ENCODE peak calls at places on chromosome 22, in ten cellular contexts. One of them, this sample, is unnamed.

GRCh38 chr22:37520754-37521153 is 1.5 kb upstream of the CARD10 start:
- DNase-seq in AG09309: no peak
- DNase-seq in HCT116: no peak
- DNase-seq in GM12865: no peak
- DNase-seq in neural crest cell: no peak
- DNase-seq in fibroblast of mammary gland: no peak
- DNase-seq in lower leg skin: no peak
- DNase-seq in breast epithelium: no peak
- DNase-seq in adrenal gland: no peak
- DNase-seq in activated B cell treated with CpG ODN at 0.5 μM for 24 hours: no peak
- DNase-seq in this sample: no peak

GRCh38 chr22:25110846-25111578 is 88.6 kb upstream of the CRYBB3 start:
- DNase-seq in AG09309: peak
- DNase-seq in HCT116: peak
- DNase-seq in GM12865: peak
- DNase-seq in neural crest cell: peak
- DNase-seq in fibroblast of mammary gland: peak
- DNase-seq in lower leg skin: peak
- DNase-seq in breast epithelium: peak
- DNase-seq in adrenal gland: peak
- DNase-seq in activated B cell treated with CpG ODN at 0.5 μM for 24 hours: peak
- DNase-seq in this sample: no peak

GRCh38 chr22:46969491-46969890 is 207.0 kb downstream of the TBC1D22A start:
- DNase-seq in AG09309: no peak
- DNase-seq in HCT116: no peak
- DNase-seq in GM12865: peak
- DNase-seq in neural crest cell: no peak
- DNase-seq in fibroblast of mammary gland: no peak
- DNase-seq in lower leg skin: peak
- DNase-seq in breast epithelium: no peak
- DNase-seq in adrenal gland: no peak
- DNase-seq in activated B cell treated with CpG ODN at 0.5 μM for 24 hours: peak
- DNase-seq in this sample: no peak

GRCh38 chr22:37479196-37479595 is 7.0 kb downstream of the MFNG start:
- DNase-seq in AG09309: no peak
- DNase-seq in HCT116: no peak
- DNase-seq in GM12865: no peak
- DNase-seq in neural crest cell: no peak
- DNase-seq in fibroblast of mammary gland: no peak
- DNase-seq in lower leg skin: no peak
- DNase-seq in breast epithelium: no peak
- DNase-seq in adrenal gland: no peak
- DNase-seq in activated B cell treated with CpG ODN at 0.5 μM for 24 hours: no peak
- DNase-seq in this sample: no peak

GRCh38 chr22:46812034-46812605 is 49.7 kb downstream of the TBC1D22A start:
- DNase-seq in AG09309: no peak
- DNase-seq in HCT116: no peak
- DNase-seq in GM12865: no peak
- DNase-seq in neural crest cell: no peak
- DNase-seq in fibroblast of mammary gland: no peak
- DNase-seq in lower leg skin: peak
- DNase-seq in breast epithelium: no peak
- DNase-seq in adrenal gland: no peak
- DNase-seq in activated B cell treated with CpG ODN at 0.5 μM for 24 hours: no peak
- DNase-seq in this sample: no peak

GRCh38 chr22:44588348-44588747 is 90.3 kb upstream of the RTL6 start:
- DNase-seq in AG09309: no peak
- DNase-seq in HCT116: no peak
- DNase-seq in GM12865: no peak
- DNase-seq in neural crest cell: no peak
- DNase-seq in fibroblast of mammary gland: no peak
- DNase-seq in lower leg skin: peak
- DNase-seq in breast epithelium: no peak
- DNase-seq in adrenal gland: no peak
- DNase-seq in activated B cell treated with CpG ODN at 0.5 μM for 24 hours: no peak
- DNase-seq in this sample: no peak

GRCh38 chr22:28146401-28147304 is 227.6 kb upstream of the PITPNB start:
- DNase-seq in AG09309: no peak
- DNase-seq in HCT116: no peak
- DNase-seq in GM12865: no peak
- DNase-seq in neural crest cell: no peak
- DNase-seq in fibroblast of mammary gland: peak
- DNase-seq in lower leg skin: no peak
- DNase-seq in breast epithelium: no peak
- DNase-seq in adrenal gland: no peak
- DNase-seq in activated B cell treated with CpG ODN at 0.5 μM for 24 hours: no peak
- DNase-seq in this sample: no peak

GRCh38 chr22:40235418-40235817 is 57.7 kb downstream of the TNRC6B start:
- DNase-seq in AG09309: no peak
- DNase-seq in HCT116: no peak
- DNase-seq in GM12865: no peak
- DNase-seq in neural crest cell: no peak
- DNase-seq in fibroblast of mammary gland: no peak
- DNase-seq in lower leg skin: no peak
- DNase-seq in breast epithelium: no peak
- DNase-seq in adrenal gland: no peak
- DNase-seq in activated B cell treated with CpG ODN at 0.5 μM for 24 hours: no peak
- DNase-seq in this sample: no peak

GRCh38 chr22:20953342-20953608 is 13.8 kb upstream of the AIFM3 start:
- DNase-seq in AG09309: no peak
- DNase-seq in HCT116: no peak
- DNase-seq in GM12865: no peak
- DNase-seq in neural crest cell: no peak
- DNase-seq in fibroblast of mammary gland: no peak
- DNase-seq in lower leg skin: no peak
- DNase-seq in breast epithelium: no peak
- DNase-seq in adrenal gland: no peak
- DNase-seq in activated B cell treated with CpG ODN at 0.5 μM for 24 hours: no peak
- DNase-seq in this sample: no peak

GRCh38 chr22:17739196-17739975 is 34.9 kb downstream of the BID start:
- DNase-seq in AG09309: no peak
- DNase-seq in HCT116: no peak
- DNase-seq in GM12865: no peak
- DNase-seq in neural crest cell: no peak
- DNase-seq in fibroblast of mammary gland: no peak
- DNase-seq in lower leg skin: no peak
- DNase-seq in breast epithelium: no peak
- DNase-seq in adrenal gland: no peak
- DNase-seq in activated B cell treated with CpG ODN at 0.5 μM for 24 hours: no peak
- DNase-seq in this sample: no peak

GRCh38 chr22:17743661-17744411 is 30.4 kb downstream of the BID start:
- DNase-seq in AG09309: no peak
- DNase-seq in HCT116: no peak
- DNase-seq in GM12865: no peak
- DNase-seq in neural crest cell: no peak
- DNase-seq in fibroblast of mammary gland: no peak
- DNase-seq in lower leg skin: no peak
- DNase-seq in breast epithelium: no peak
- DNase-seq in adrenal gland: no peak
- DNase-seq in activated B cell treated with CpG ODN at 0.5 μM for 24 hours: no peak
- DNase-seq in this sample: no peak

GRCh38 chr22:17744430-17744829 is 29.8 kb downstream of the BID start:
- DNase-seq in AG09309: no peak
- DNase-seq in HCT116: no peak
- DNase-seq in GM12865: no peak
- DNase-seq in neural crest cell: no peak
- DNase-seq in fibroblast of mammary gland: no peak
- DNase-seq in lower leg skin: no peak
- DNase-seq in breast epithelium: no peak
- DNase-seq in adrenal gland: no peak
- DNase-seq in activated B cell treated with CpG ODN at 0.5 μM for 24 hours: no peak
- DNase-seq in this sample: no peak

GRCh38 chr22:17741866-17742527 is 32.3 kb downstream of the BID start:
- DNase-seq in AG09309: no peak
- DNase-seq in HCT116: no peak
- DNase-seq in GM12865: no peak
- DNase-seq in neural crest cell: no peak
- DNase-seq in fibroblast of mammary gland: no peak
- DNase-seq in lower leg skin: no peak
- DNase-seq in breast epithelium: no peak
- DNase-seq in adrenal gland: no peak
- DNase-seq in activated B cell treated with CpG ODN at 0.5 μM for 24 hours: no peak
- DNase-seq in this sample: no peak

DNA sequence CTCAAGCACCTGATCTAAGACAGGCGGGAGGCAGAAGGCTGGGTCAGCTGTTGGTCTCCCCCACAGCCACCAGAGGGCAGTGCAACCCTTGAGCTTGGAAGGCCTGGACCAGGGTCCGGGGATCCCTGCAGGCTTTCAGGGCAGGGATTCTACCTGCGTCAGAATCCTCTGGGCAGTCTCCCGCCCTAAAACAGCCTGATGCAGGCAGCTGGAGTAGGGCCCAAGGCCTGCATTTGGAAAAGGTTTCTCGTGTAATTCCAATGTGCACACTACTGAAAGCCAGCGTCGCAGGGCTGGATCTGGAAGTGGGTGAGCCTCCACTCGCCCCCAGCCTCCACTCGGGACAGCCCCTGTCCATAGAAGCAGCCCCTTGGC is 31.8 kb downstream of the BID start:
- DNase-seq in AG09309: no peak
- DNase-seq in HCT116: peak
- DNase-seq in GM12865: peak
- DNase-seq in neural crest cell: peak
- DNase-seq in fibroblast of mammary gland: peak
- DNase-seq in lower leg skin: no peak
- DNase-seq in breast epithelium: no peak
- DNase-seq in adrenal gland: peak
- DNase-seq in activated B cell treated with CpG ODN at 0.5 μM for 24 hours: peak
- DNase-seq in this sample: peak
- TF ChIP-seq CTCF in AG09309: peak
- TF ChIP-seq CTCF in HCT116: peak
- TF ChIP-seq CTCF in GM12865: peak
- TF ChIP-seq CTCF in neural crest cell: peak
- TF ChIP-seq CTCF in fibroblast of mammary gland: peak
- TF ChIP-seq CTCF in lower leg skin: no peak
- TF ChIP-seq CTCF in breast epithelium: peak
- TF ChIP-seq CTCF in adrenal gland: peak
- TF ChIP-seq CTCF in activated B cell treated with CpG ODN at 0.5 μM for 24 hours: no peak
- TF ChIP-seq CTCF in this sample: no peak

DNA sequence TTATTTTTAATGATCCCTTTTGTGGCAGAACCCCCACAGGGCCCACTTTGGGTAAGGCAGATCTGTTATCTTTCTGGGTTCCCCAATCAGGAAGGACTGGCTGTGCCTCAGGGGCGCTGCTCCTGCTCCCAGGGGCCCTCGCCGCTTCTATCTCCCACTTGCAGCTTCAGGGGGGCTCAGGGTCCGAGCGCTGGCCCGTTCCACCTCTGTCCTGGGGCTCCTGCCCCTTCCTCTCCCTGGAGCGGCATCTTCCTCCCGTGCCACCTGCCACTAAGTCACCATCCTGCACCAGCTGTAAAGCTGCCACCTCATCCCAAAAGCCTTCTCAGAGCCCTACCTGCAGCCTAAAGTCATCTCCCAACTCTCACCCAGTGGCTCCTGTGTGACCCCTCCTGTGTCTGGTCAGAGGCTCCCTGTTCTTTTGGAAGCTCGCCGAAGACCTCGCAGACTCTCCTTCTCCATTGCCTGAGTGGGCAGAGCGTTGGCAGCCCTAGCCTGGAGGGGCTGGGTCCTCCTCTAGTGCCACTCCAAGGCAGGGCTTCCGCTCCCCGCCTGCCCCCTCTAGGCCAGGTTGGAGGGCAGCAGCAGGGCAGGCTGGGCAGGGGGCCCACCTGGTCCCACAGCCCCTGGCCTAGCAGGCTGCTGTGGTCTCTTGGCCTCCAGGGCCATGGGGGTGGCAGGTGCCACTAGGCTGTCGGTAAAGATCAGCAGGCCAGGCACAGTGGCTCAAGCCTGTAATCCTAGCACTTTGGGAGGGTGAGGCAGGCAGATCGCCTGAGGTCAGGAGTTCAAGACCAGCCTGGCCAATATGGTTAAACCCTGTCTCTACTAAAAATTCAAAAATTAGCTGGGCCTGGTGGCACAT is 106.7 kb downstream of the MORC2 start:
- DNase-seq in AG09309: no peak
- DNase-seq in HCT116: no peak
- DNase-seq in GM12865: no peak
- DNase-seq in neural crest cell: no peak
- DNase-seq in fibroblast of mammary gland: no peak
- DNase-seq in lower leg skin: peak
- DNase-seq in breast epithelium: no peak
- DNase-seq in adrenal gland: no peak
- DNase-seq in activated B cell treated with CpG ODN at 0.5 μM for 24 hours: peak
- DNase-seq in this sample: no peak
- TF ChIP-seq CTCF in AG09309: no peak
- TF ChIP-seq CTCF in HCT116: no peak
- TF ChIP-seq CTCF in GM12865: no peak
- TF ChIP-seq CTCF in neural crest cell: no peak
- TF ChIP-seq CTCF in fibroblast of mammary gland: no peak
- TF ChIP-seq CTCF in lower leg skin: no peak
- TF ChIP-seq CTCF in breast epithelium: no peak
- TF ChIP-seq CTCF in adrenal gland: no peak
- TF ChIP-seq CTCF in activated B cell treated with CpG ODN at 0.5 μM for 24 hours: no peak
- TF ChIP-seq CTCF in this sample: no peak

GRCh38 chr22:22709719-22710445 is 65.5 kb downstream of the GGTLC2 start:
- DNase-seq in AG09309: no peak
- DNase-seq in HCT116: no peak
- DNase-seq in GM12865: no peak
- DNase-seq in neural crest cell: no peak
- DNase-seq in fibroblast of mammary gland: peak
- DNase-seq in lower leg skin: peak
- DNase-seq in breast epithelium: no peak
- DNase-seq in adrenal gland: no peak
- DNase-seq in activated B cell treated with CpG ODN at 0.5 μM for 24 hours: no peak
- DNase-seq in this sample: no peak
- TF ChIP-seq CTCF in AG09309: peak
- TF ChIP-seq CTCF in HCT116: peak
- TF ChIP-seq CTCF in GM12865: peak
- TF ChIP-seq CTCF in neural crest cell: peak
- TF ChIP-seq CTCF in fibroblast of mammary gland: peak
- TF ChIP-seq CTCF in lower leg skin: no peak
- TF ChIP-seq CTCF in breast epithelium: no peak
- TF ChIP-seq CTCF in adrenal gland: no peak
- TF ChIP-seq CTCF in activated B cell treated with CpG ODN at 0.5 μM for 24 hours: no peak
- TF ChIP-seq CTCF in this sample: no peak

GRCh38 chr22:26367402-26368245 is 61.4 kb upstream of the ASPHD2 start:
- DNase-seq in AG09309: no peak
- DNase-seq in HCT116: peak
- DNase-seq in GM12865: peak
- DNase-seq in neural crest cell: peak
- DNase-seq in fibroblast of mammary gland: peak
- DNase-seq in lower leg skin: no peak
- DNase-seq in breast epithelium: no peak
- DNase-seq in adrenal gland: no peak
- DNase-seq in activated B cell treated with CpG ODN at 0.5 μM for 24 hours: peak
- DNase-seq in this sample: peak

GRCh38 chr22:26377170-26377825 is 51.8 kb upstream of the ASPHD2 start:
- DNase-seq in AG09309: no peak
- DNase-seq in HCT116: no peak
- DNase-seq in GM12865: peak
- DNase-seq in neural crest cell: no peak
- DNase-seq in fibroblast of mammary gland: no peak
- DNase-seq in lower leg skin: no peak
- DNase-seq in breast epithelium: no peak
- DNase-seq in adrenal gland: no peak
- DNase-seq in activated B cell treated with CpG ODN at 0.5 μM for 24 hours: no peak
- DNase-seq in this sample: no peak

GRCh38 chr22:26374645-26375044 is 54.4 kb upstream of the ASPHD2 start:
- DNase-seq in AG09309: no peak
- DNase-seq in HCT116: no peak
- DNase-seq in GM12865: no peak
- DNase-seq in neural crest cell: no peak
- DNase-seq in fibroblast of mammary gland: no peak
- DNase-seq in lower leg skin: no peak
- DNase-seq in breast epithelium: no peak
- DNase-seq in adrenal gland: no peak
- DNase-seq in activated B cell treated with CpG ODN at 0.5 μM for 24 hours: no peak
- DNase-seq in this sample: no peak

GRCh38 chr22:26372890-26373289 is 56.2 kb upstream of the ASPHD2 start:
- DNase-seq in AG09309: no peak
- DNase-seq in HCT116: no peak
- DNase-seq in GM12865: no peak
- DNase-seq in neural crest cell: no peak
- DNase-seq in fibroblast of mammary gland: no peak
- DNase-seq in lower leg skin: no peak
- DNase-seq in breast epithelium: no peak
- DNase-seq in adrenal gland: no peak
- DNase-seq in activated B cell treated with CpG ODN at 0.5 μM for 24 hours: no peak
- DNase-seq in this sample: no peak
- TF ChIP-seq CTCF in AG09309: no peak
- TF ChIP-seq CTCF in HCT116: no peak
- TF ChIP-seq CTCF in GM12865: no peak
- TF ChIP-seq CTCF in neural crest cell: no peak
- TF ChIP-seq CTCF in fibroblast of mammary gland: no peak
- TF ChIP-seq CTCF in lower leg skin: no peak
- TF ChIP-seq CTCF in breast epithelium: no peak
- TF ChIP-seq CTCF in adrenal gland: no peak
- TF ChIP-seq CTCF in activated B cell treated with CpG ODN at 0.5 μM for 24 hours: no peak
- TF ChIP-seq CTCF in this sample: no peak

This sample was measured in omental fat pad.